ENCODE peak calls at places on chromosomes 1 and 21, in six cellular contexts. K, D, N, F, L and G are unnamed samples.

GRCh38 chr21:35622612-35623011 is 437.7 kb downstream of the SETD4 start:
- DNase-seq in L (no peak), K (no peak), F (no peak), N (no peak), D (no peak), G (no peak)

GRCh38 chr1:234000557-234001081 is 96.1 kb downstream of the SLC35F3 start:
- DNase-seq in L (no peak), N (no peak), F (no peak), K (no peak), D (peak), G (no peak)

GRCh38 chr21:35127851-35128250 is 78.7 kb upstream of the RUNX1 start:
- DNase-seq in K (no peak), D (no peak), F (no peak), L (peak), N (no peak), G (peak)

GRCh38 chr1:55584521-55585401 is 369.6 kb upstream of the USP24 start:
- DNase-seq in F (no peak), L (peak), D (no peak), N (no peak), K (no peak), G (peak)

GRCh38 chr1:42931911-42932422 is 26.7 kb downstream of the SLC2A1 start:
- DNase-seq in K (peak), L (no peak), N (peak), F (peak), D (peak), G (no peak)

GRCh38 chr1:240058049-240058448 is 33.6 kb upstream of the FMN2 start:
- DNase-seq in F (no peak), L (no peak), D (peak), N (no peak), K (no peak), G (no peak)

GRCh38 chr1:155061381-155062150 is 2.0 kb upstream of the EFNA4 start:
- DNase-seq in D (peak), N (peak), L (peak), K (peak), F (peak), G (peak)

GRCh38 chr1:173420330-173420806 is 56.8 kb upstream of the PRDX6 start:
- DNase-seq in F (peak), D (peak), L (peak), N (peak), K (peak), G (peak)

GRCh38 chr1:55586771-55587170 is 371.6 kb upstream of the USP24 start:
- DNase-seq in D (no peak), K (no peak), F (no peak), L (no peak), N (no peak), G (no peak)

GRCh38 chr1:170230323-170230722 is 84.6 kb downstream of the NTMT2 start:
- DNase-seq in N (no peak), D (no peak), K (no peak), L (no peak), F (no peak), G (no peak)

GRCh38 chr1:168728452-168729404 is at the start of gene DPT:
- DNase-seq in D (no peak), L (peak), F (peak), K (no peak), N (no peak), G (no peak)

GRCh38 chr1:5752715-5753330 is 239.4 kb downstream of the NPHP4 start:
- DNase-seq in K (no peak), F (peak), N (no peak), D (no peak), L (no peak), G (no peak)

GRCh38 chr1:226736001-226736907 is 2.8 kb downstream of the ITPKB start:
- DNase-seq in D (peak), N (no peak), F (peak), L (no peak), K (no peak), G (peak)

GRCh38 chr1:216903389-216903754 is 180.1 kb upstream of the ESRRG start:
- DNase-seq in D (peak), L (peak), F (no peak), N (no peak), K (no peak), G (peak)

GRCh38 chr1:185495898-185496297 is 178.9 kb upstream of the IVNS1ABP start:
- DNase-seq in F (no peak), D (no peak), L (no peak), N (no peak), K (no peak), G (no peak)

GRCh38 chr1:19483261-19483660 is 2.1 kb downstream of the CAPZB start:
- DNase-seq in N (no peak), K (no peak), L (no peak), F (no peak), D (no peak), G (no peak)